ENCODE peak calls at places on chromosomes 2 and 18, in seven cellular contexts. X is AG08396; Y is B cell; F is activated CD4-positive, alpha-beta T cell treated with anti-CD3 and anti-CD28 coated beads, Interleukin-2, amount 50 U/mL, for 1 hour; D is stimulated activated CD4-positive, alpha-beta T cell treated with anti-CD3 and anti-CD28 coated beads, Interleukin-2, amount 100 ng/mL, for 48 hours; L is Right ventricle myocardium superior; Q is fibroblast of pulmonary artery. J is an unnamed sample.

GRCh38 chr18:35611518-35611917 is 30.0 kb downstream of the GALNT1 start:
- DNase-seq in Y (no peak), D (no peak), F (no peak), X (no peak), L (peak; percentile 35), Q (no peak), J (no peak)

GRCh38 chr2:140502951-140503630 is 1627.7 kb downstream of the LRP1B start:
- DNase-seq in F (no peak), L (no peak), Q (peak; percentile 82), X (peak; percentile 3), D (no peak), Y (no peak), J (no peak)

GRCh38 chr2:74481961-74482800 is 617 bp downstream of the CCDC142 start:
- DNase-seq in L (peak; percentile 80), D (peak; percentile 50), F (peak; percentile 42), Y (no peak), Q (no peak), X (peak; percentile 44), J (peak; percentile 72)

GRCh38 chr2:46309052-46309953 is 12.1 kb downstream of the EPAS1 start:
- DNase-seq in D (no peak), Q (peak; percentile 63), L (no peak), X (peak; percentile 42), F (no peak), Y (peak; percentile 5), J (no peak)

GRCh38 chr2:54666131-54666637 is 57.3 kb upstream of the EML6 start:
- DNase-seq in L (no peak), F (no peak), X (peak; percentile 51), Q (peak; percentile 77), Y (no peak), D (no peak), J (no peak)

GRCh38 chr2:36058953-36059352 is 296.6 kb upstream of the CRIM1 start:
- DNase-seq in L (peak; percentile 34), Y (no peak), X (no peak), D (no peak), F (no peak), Q (no peak), J (no peak)

GRCh38 chr2:161273038-161273760 is 35.0 kb upstream of the PSMD14 start:
- DNase-seq in Q (peak; percentile 84), Y (no peak), L (no peak), X (peak; percentile 14), D (no peak), F (no peak), J (no peak)

GRCh38 chr2:106900130-106900529 is 14.2 kb upstream of the ST6GAL2 start:
- DNase-seq in Q (no peak), Y (no peak), D (no peak), F (no peak), X (no peak), L (no peak), J (no peak)